ENCODE peak calls at places on chromosomes 12 and 14, in eight cellular contexts. B is HCT116, J is transverse colon, U is AG09309, O is A549, W is right cardiac atrium, V is fibroblast of mammary gland, L is aorta. R is an unnamed sample.
A peak's percentile ranks its signal among the peaks of the same experiment; 100 is the strongest.

GRCh38 chr14:66008631-66009030 is 477.5 kb upstream of the CCDC196 start:
- DNase-seq in B (no peak), J (no peak), U (no peak), O (no peak), W (no peak), V (no peak), L (no peak), R (no peak)

GRCh38 chr14:104149617-104150141 is 11.3 kb downstream of the KIF26A start:
- DNase-seq in B (no peak), J (no peak), U (no peak), O (peak; percentile 33), W (peak; percentile 76), V (no peak), L (peak; percentile 65), R (peak; percentile 97)

GRCh38 chr14:59161571-59162175 is 26.8 kb upstream of the DAAM1 start:
- DNase-seq in B (peak; percentile 10), J (no peak), U (peak; percentile 55), O (peak; percentile 67), W (peak; percentile 48), V (peak; percentile 80), L (peak; percentile 54), R (peak; percentile 48)

GRCh38 chr14:70822706-70823185 is 13.4 kb upstream of the MAP3K9 start:
- DNase-seq in B (no peak), J (peak; percentile 48), U (no peak), O (peak; percentile 33), W (peak; percentile 86), V (peak; percentile 32), L (peak; percentile 53), R (peak; percentile 92)

GRCh38 chr12:107402041-107403022 is 283.3 kb upstream of the PWP1 start:
- DNase-seq in B (peak; percentile 69), J (peak; percentile 51), U (no peak), O (peak; percentile 85), W (peak; percentile 61), V (peak; percentile 61), L (no peak), R (peak; percentile 97)

GRCh38 chr12:80186727-80187217 is 87.4 kb downstream of the OTOGL start:
- DNase-seq in B (peak; percentile 85), J (peak; percentile 37), U (peak; percentile 85), O (peak; percentile 86), W (peak; percentile 57), V (peak; percentile 96), L (no peak), R (peak; percentile 95)

GRCh38 chr12:106288510-106289195 is 13.9 kb upstream of the TCP11L2 start:
- DNase-seq in B (peak; percentile 76), J (no peak), U (peak; percentile 95), O (peak; percentile 92), W (no peak), V (peak; percentile 94), L (no peak), R (no peak)

GRCh38 chr14:70735043-70735442 is 74.3 kb downstream of the MAP3K9 start:
- DNase-seq in B (no peak), J (no peak), U (no peak), O (no peak), W (peak; percentile 61), V (peak; percentile 19), L (no peak), R (no peak)

GRCh38 chr14:68792022-68792829 is 641 bp downstream of the ZFP36L1 start:
- DNase-seq in B (no peak), J (no peak), U (no peak), O (peak; percentile 38), W (peak; percentile 71), V (no peak), L (peak; percentile 64), R (peak; percentile 60)

GRCh38 chr14:77319416-77319815 is 1.3 kb downstream of the POMT2 start:
- DNase-seq in B (no peak), J (no peak), U (no peak), O (no peak), W (no peak), V (no peak), L (no peak), R (no peak)

GRCh38 chr14:89086060-89086382 is 261.6 kb downstream of the TTC8 start:
- DNase-seq in B (no peak), J (no peak), U (no peak), O (no peak), W (no peak), V (no peak), L (no peak), R (no peak)

GRCh38 chr14:84535491-84535890 is 994.5 kb upstream of the FLRT2 start:
- DNase-seq in B (no peak), J (no peak), U (no peak), O (no peak), W (no peak), V (no peak), L (no peak), R (peak; percentile 13)

GRCh38 chr14:31297112-31297511 is 89.5 kb upstream of the HECTD1 start:
- DNase-seq in B (no peak), J (no peak), U (no peak), O (no peak), W (no peak), V (no peak), L (no peak), R (no peak)

GRCh38 chr12:57775044-57775443 is 2.6 kb downstream of the EEF1AKMT3 start:
- DNase-seq in B (no peak), J (no peak), U (no peak), O (no peak), W (no peak), V (no peak), L (no peak), R (no peak)

GRCh38 chr14:76121089-76121748 is 30.5 kb upstream of the GPATCH2L start:
- DNase-seq in B (no peak), J (no peak), U (no peak), O (no peak), W (no peak), V (no peak), L (no peak), R (no peak)

GRCh38 chr12:122995503-122996187 is 15.2 kb downstream of the ARL6IP4 start:
- DNase-seq in B (no peak), J (no peak), U (no peak), O (no peak), W (peak; percentile 90), V (peak; percentile 25), L (no peak), R (no peak)

GRCh38 chr14:25140423-25140822 is 90.5 kb upstream of the STXBP6 start:
- DNase-seq in B (no peak), J (no peak), U (no peak), O (no peak), W (no peak), V (no peak), L (no peak), R (no peak)

GRCh38 chr12:125114365-125115141 is 49.3 kb downstream of the AACS start:
- DNase-seq in B (no peak), J (no peak), U (no peak), O (no peak), W (no peak), V (no peak), L (no peak), R (no peak)

GRCh38 chr12:108324678-108325358 is 14.3 kb downstream of the CMKLR1 start:
- DNase-seq in B (no peak), J (no peak), U (no peak), O (no peak), W (no peak), V (no peak), L (no peak), R (no peak)

GRCh38 chr12:1812650-1813302 is 7.6 kb upstream of the LRTM2 start:
- DNase-seq in B (no peak), J (no peak), U (no peak), O (no peak), W (peak; percentile 66), V (peak; percentile 39), L (peak; percentile 76), R (no peak)

GRCh38 chr12:68331869-68332725 is at the start of gene MDM1:
- DNase-seq in B (peak; percentile 95), J (peak; percentile 97), U (peak; percentile 87), O (peak; percentile 97), W (peak; percentile 99), V (peak; percentile 97), L (peak; percentile 98), R (peak; percentile 99)
- H3K4me3 ChIP-seq in B (peak within 1 kb of the TSS; percentile 81), J (peak within 1 kb of the TSS; percentile 63), U (peak within 1 kb of the TSS; percentile 78), O (peak within 1 kb of the TSS; percentile 85), W (peak within 1 kb of the TSS; percentile 68), V (peak within 1 kb of the TSS; percentile 71), L (peak within 1 kb of the TSS; percentile 86), R (peak within 1 kb of the TSS; percentile 68)

DNA sequence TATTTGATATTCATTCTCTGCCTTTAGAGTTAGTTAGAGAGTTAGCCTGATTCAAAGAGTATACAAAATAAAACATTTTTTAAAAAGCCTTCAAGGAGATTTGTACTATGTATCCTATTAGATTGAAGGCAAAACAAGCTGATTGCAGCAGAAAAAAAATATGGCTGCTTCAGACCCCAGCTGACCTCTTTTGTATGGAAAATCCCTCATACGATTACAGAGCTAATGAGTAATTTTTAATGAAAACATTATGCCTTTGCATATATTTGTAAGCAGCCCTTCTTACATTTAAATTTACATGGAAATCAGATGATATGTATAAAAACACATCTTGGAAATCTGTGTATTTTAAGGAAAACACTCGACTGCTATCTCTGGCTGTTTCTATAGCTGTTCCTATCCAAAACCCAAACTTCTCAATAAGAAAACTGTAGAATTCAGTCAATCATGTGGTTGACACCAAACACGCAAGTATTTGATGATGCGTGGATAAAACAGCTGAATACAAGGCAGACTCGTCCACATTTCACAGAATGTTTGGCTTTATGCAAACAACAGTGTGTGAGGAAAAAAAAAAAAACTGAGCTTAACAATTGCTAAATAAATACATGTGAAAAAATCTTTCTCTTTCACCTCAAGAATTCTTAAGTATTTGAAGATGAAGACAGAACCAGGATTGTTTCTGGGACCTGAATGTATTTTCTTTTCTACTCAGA is 275.3 kb downstream of the EGLN3 start:
- DNase-seq in B (no peak), J (no peak), U (no peak), O (no peak), W (no peak), V (peak; percentile 45), L (no peak), R (no peak)
- H3K4me3 ChIP-seq in B (no peak overlapping the region), J (no peak overlapping the region), U (no peak overlapping the region), O (no peak overlapping the region), W (no peak overlapping the region), V (no peak overlapping the region), L (no peak overlapping the region), R (no peak overlapping the region)

GRCh38 chr12:68428211-68428610 is 96.0 kb upstream of the MDM1 start:
- DNase-seq in B (no peak), J (no peak), U (no peak), O (no peak), W (no peak), V (no peak), L (no peak), R (no peak)
- H3K4me3 ChIP-seq in B (no peak overlapping the region), J (no peak overlapping the region), U (no peak overlapping the region), O (no peak overlapping the region), W (no peak overlapping the region), V (no peak overlapping the region), L (no peak overlapping the region), R (no peak overlapping the region)

DNA sequence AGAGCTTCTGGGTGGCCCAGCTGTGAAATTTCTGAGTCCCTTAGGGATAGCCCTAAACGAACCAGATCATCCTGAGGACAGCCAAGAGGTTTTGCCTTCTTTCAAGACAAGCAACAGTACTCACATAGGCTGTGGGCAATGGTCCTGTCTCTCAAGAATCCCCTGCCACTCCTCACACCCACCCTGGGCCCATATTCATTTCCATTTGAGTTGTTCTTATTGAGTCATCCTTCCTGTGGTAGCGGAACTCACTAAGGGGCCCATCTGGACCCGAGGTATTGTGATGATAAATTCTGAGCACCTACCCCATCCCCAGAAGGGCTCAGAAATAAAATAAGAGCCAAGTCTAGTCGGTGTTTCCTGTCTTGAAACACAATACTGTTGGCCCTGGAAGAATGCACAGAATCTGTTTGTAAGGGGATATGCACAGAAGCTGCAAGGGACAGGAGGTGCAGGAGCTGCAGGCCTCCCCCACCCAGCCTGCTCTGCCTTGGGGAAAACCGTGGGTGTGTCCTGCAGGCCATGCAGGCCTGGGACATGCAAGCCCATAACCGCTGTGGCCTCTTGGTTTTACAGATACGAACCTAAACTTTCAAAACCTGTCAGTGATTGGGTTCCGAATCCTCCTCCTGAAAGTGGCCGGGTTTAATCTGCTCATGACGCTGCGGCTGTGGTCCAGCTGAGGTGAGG is 38.9 kb downstream of the DAD1 start:
- DNase-seq in B (no peak), J (no peak), U (no peak), O (no peak), W (no peak), V (no peak), L (no peak), R (no peak)
- H3K4me3 ChIP-seq in B (no peak overlapping the region), J (no peak overlapping the region), U (no peak overlapping the region), O (no peak overlapping the region), W (no peak overlapping the region), V (no peak overlapping the region), L (no peak overlapping the region), R (no peak overlapping the region)